ENCODE peak calls at places on chromosomes 5 and 9, in eight cellular contexts. One of them, this sample, is unnamed.

GRCh38 chr9:109870365-109870764 is 90.4 kb downstream of the PALM2AKAP2 start:
- DNase-seq in PC-3: no peak
- DNase-seq in MM.1S: no peak
- DNase-seq in spleen: no peak
- DNase-seq in bronchial epithelial cell: no peak
- DNase-seq in psoas muscle: no peak
- DNase-seq in lower leg skin: no peak
- DNase-seq in PC-9: no peak
- DNase-seq in this sample: no peak

GRCh38 chr9:22214497-22215031 is 205.5 kb upstream of the CDKN2B start:
- DNase-seq in PC-3: peak
- DNase-seq in MM.1S: no peak
- DNase-seq in spleen: no peak
- DNase-seq in bronchial epithelial cell: peak
- DNase-seq in psoas muscle: no peak
- DNase-seq in lower leg skin: no peak
- DNase-seq in PC-9: no peak
- DNase-seq in this sample: no peak

GRCh38 chr9:33350310-33350709 is 52.1 kb downstream of the AQP7 start:
- DNase-seq in PC-3: peak
- DNase-seq in MM.1S: no peak
- DNase-seq in spleen: no peak
- DNase-seq in bronchial epithelial cell: peak
- DNase-seq in psoas muscle: no peak
- DNase-seq in lower leg skin: no peak
- DNase-seq in PC-9: peak
- DNase-seq in this sample: no peak

GRCh38 chr5:113213551-113213971 is 221.2 kb downstream of the TSSK1B start:
- DNase-seq in PC-3: no peak
- DNase-seq in MM.1S: peak
- DNase-seq in spleen: no peak
- DNase-seq in bronchial epithelial cell: no peak
- DNase-seq in psoas muscle: no peak
- DNase-seq in lower leg skin: no peak
- DNase-seq in PC-9: no peak
- DNase-seq in this sample: no peak

GRCh38 chr5:107796797-107797196 is 126.1 kb upstream of the EFNA5 start:
- DNase-seq in PC-3: peak
- DNase-seq in MM.1S: no peak
- DNase-seq in spleen: no peak
- DNase-seq in bronchial epithelial cell: no peak
- DNase-seq in psoas muscle: no peak
- DNase-seq in lower leg skin: no peak
- DNase-seq in PC-9: no peak
- DNase-seq in this sample: no peak

GRCh38 chr5:151691706-151692105 is 5.0 kb upstream of the SPARC start:
- DNase-seq in PC-3: no peak
- DNase-seq in MM.1S: no peak
- DNase-seq in spleen: no peak
- DNase-seq in bronchial epithelial cell: no peak
- DNase-seq in psoas muscle: no peak
- DNase-seq in lower leg skin: no peak
- DNase-seq in PC-9: no peak
- DNase-seq in this sample: no peak

GRCh38 chr5:119930490-119930889 is 301.1 kb downstream of the FAM170A start:
- DNase-seq in PC-3: no peak
- DNase-seq in MM.1S: no peak
- DNase-seq in spleen: no peak
- DNase-seq in bronchial epithelial cell: no peak
- DNase-seq in psoas muscle: no peak
- DNase-seq in lower leg skin: no peak
- DNase-seq in PC-9: no peak
- DNase-seq in this sample: no peak

GRCh38 chr5:176737001-176737745 is 73.2 kb upstream of the UNC5A start:
- DNase-seq in PC-3: no peak
- DNase-seq in MM.1S: no peak
- DNase-seq in spleen: peak
- DNase-seq in bronchial epithelial cell: no peak
- DNase-seq in psoas muscle: no peak
- DNase-seq in lower leg skin: no peak
- DNase-seq in PC-9: no peak
- DNase-seq in this sample: no peak

GRCh38 chr5:65076251-65076869 is 307.6 kb downstream of the CWC27 start:
- DNase-seq in PC-3: peak
- DNase-seq in MM.1S: peak
- DNase-seq in spleen: no peak
- DNase-seq in bronchial epithelial cell: peak
- DNase-seq in psoas muscle: no peak
- DNase-seq in lower leg skin: peak
- DNase-seq in PC-9: peak
- DNase-seq in this sample: peak

GRCh38 chr9:34510506-34511159 is 12.2 kb downstream of the ENHO start:
- DNase-seq in PC-3: no peak
- DNase-seq in MM.1S: no peak
- DNase-seq in spleen: no peak
- DNase-seq in bronchial epithelial cell: no peak
- DNase-seq in psoas muscle: no peak
- DNase-seq in lower leg skin: no peak
- DNase-seq in PC-9: no peak
- DNase-seq in this sample: no peak

GRCh38 chr9:34176089-34176488 is 2.8 kb upstream of the UBAP1 start:
- DNase-seq in PC-3: peak
- DNase-seq in MM.1S: no peak
- DNase-seq in spleen: no peak
- DNase-seq in bronchial epithelial cell: peak
- DNase-seq in psoas muscle: no peak
- DNase-seq in lower leg skin: no peak
- DNase-seq in PC-9: peak
- DNase-seq in this sample: no peak

GRCh38 chr5:36458746-36459145 is 147.7 kb upstream of the SLC1A3 start:
- DNase-seq in PC-3: no peak
- DNase-seq in MM.1S: no peak
- DNase-seq in spleen: no peak
- DNase-seq in bronchial epithelial cell: no peak
- DNase-seq in psoas muscle: no peak
- DNase-seq in lower leg skin: no peak
- DNase-seq in PC-9: no peak
- DNase-seq in this sample: no peak

GRCh38 chr5:112316731-112317130 is 102.3 kb downstream of the EPB41L4A start:
- DNase-seq in PC-3: no peak
- DNase-seq in MM.1S: no peak
- DNase-seq in spleen: no peak
- DNase-seq in bronchial epithelial cell: no peak
- DNase-seq in psoas muscle: no peak
- DNase-seq in lower leg skin: no peak
- DNase-seq in PC-9: no peak
- DNase-seq in this sample: no peak

GRCh38 chr9:81627481-81627880 is 61.9 kb downstream of the TLE1 start:
- DNase-seq in PC-3: no peak
- DNase-seq in MM.1S: no peak
- DNase-seq in spleen: no peak
- DNase-seq in bronchial epithelial cell: peak
- DNase-seq in psoas muscle: no peak
- DNase-seq in lower leg skin: no peak
- DNase-seq in PC-9: no peak
- DNase-seq in this sample: no peak

GRCh38 chr5:151820903-151821302 is 49.1 kb downstream of the G3BP1 start:
- DNase-seq in PC-3: no peak
- DNase-seq in MM.1S: no peak
- DNase-seq in spleen: no peak
- DNase-seq in bronchial epithelial cell: no peak
- DNase-seq in psoas muscle: no peak
- DNase-seq in lower leg skin: no peak
- DNase-seq in PC-9: no peak
- DNase-seq in this sample: no peak

GRCh38 chr9:125915606-125916005 is 168.4 kb downstream of the PBX3 start:
- DNase-seq in PC-3: no peak
- DNase-seq in MM.1S: no peak
- DNase-seq in spleen: peak
- DNase-seq in bronchial epithelial cell: no peak
- DNase-seq in psoas muscle: no peak
- DNase-seq in lower leg skin: no peak
- DNase-seq in PC-9: no peak
- DNase-seq in this sample: no peak

GRCh38 chr9:8292657-8293056 is 493.1 kb upstream of the DMAC1 start:
- DNase-seq in PC-3: no peak
- DNase-seq in MM.1S: no peak
- DNase-seq in spleen: no peak
- DNase-seq in bronchial epithelial cell: no peak
- DNase-seq in psoas muscle: no peak
- DNase-seq in lower leg skin: no peak
- DNase-seq in PC-9: no peak
- DNase-seq in this sample: no peak

DNA sequence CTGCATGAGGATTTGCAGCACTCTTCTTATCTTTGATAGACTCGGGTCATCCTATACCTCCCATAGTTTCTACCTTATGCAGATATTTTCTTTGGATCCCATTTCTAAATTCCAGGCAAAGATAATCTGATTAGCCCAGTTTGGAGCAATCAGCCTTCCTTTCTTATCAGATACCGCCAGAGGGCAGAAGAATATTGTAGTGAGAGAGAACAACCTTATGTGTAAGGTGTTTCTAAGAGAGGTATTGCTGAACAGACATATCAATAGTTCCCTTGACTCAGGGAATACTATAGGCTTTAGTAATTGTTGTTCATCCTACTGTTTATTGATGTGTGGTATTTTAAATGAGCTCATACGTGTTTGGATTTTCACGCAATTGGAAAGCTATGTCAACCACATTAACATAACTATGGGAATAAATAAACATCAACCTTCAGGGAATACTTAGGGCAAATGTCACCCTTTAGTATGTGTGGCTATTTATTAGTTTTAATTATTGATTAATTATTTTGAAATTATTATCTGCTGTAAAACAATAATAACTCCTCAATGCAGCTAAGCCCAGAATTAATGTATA is 1435.2 kb upstream of the CDH9 start:
- DNase-seq in PC-3: peak
- DNase-seq in MM.1S: peak
- DNase-seq in spleen: no peak
- DNase-seq in bronchial epithelial cell: peak
- DNase-seq in psoas muscle: no peak
- DNase-seq in lower leg skin: no peak
- DNase-seq in PC-9: no peak
- DNase-seq in this sample: no peak
- TF ChIP-seq CTCF in PC-3: peak
- TF ChIP-seq CTCF in MM.1S: peak
- TF ChIP-seq CTCF in spleen: no peak
- TF ChIP-seq CTCF in bronchial epithelial cell: no peak
- TF ChIP-seq CTCF in psoas muscle: no peak
- TF ChIP-seq CTCF in lower leg skin: no peak
- TF ChIP-seq CTCF in PC-9: peak
- TF ChIP-seq CTCF in this sample: no peak

GRCh38 chr5:37554938-37555337 is 175.8 kb downstream of the WDR70 start:
- DNase-seq in PC-3: peak
- DNase-seq in MM.1S: peak
- DNase-seq in spleen: no peak
- DNase-seq in bronchial epithelial cell: peak
- DNase-seq in psoas muscle: no peak
- DNase-seq in lower leg skin: no peak
- DNase-seq in PC-9: no peak
- DNase-seq in this sample: peak
- TF ChIP-seq CTCF in PC-3: peak
- TF ChIP-seq CTCF in MM.1S: peak
- TF ChIP-seq CTCF in spleen: no peak
- TF ChIP-seq CTCF in bronchial epithelial cell: peak
- TF ChIP-seq CTCF in psoas muscle: no peak
- TF ChIP-seq CTCF in lower leg skin: no peak
- TF ChIP-seq CTCF in PC-9: peak
- TF ChIP-seq CTCF in this sample: peak

GRCh38 chr5:139462582-139463276 is at the start of gene ECSCR:
- DNase-seq in PC-3: no peak
- DNase-seq in MM.1S: no peak
- DNase-seq in spleen: peak
- DNase-seq in bronchial epithelial cell: no peak
- DNase-seq in psoas muscle: no peak
- DNase-seq in lower leg skin: no peak
- DNase-seq in PC-9: no peak
- DNase-seq in this sample: no peak

GRCh38 chr5:139461176-139461575 is 1.4 kb downstream of the ECSCR start:
- DNase-seq in PC-3: no peak
- DNase-seq in MM.1S: no peak
- DNase-seq in spleen: no peak
- DNase-seq in bronchial epithelial cell: no peak
- DNase-seq in psoas muscle: no peak
- DNase-seq in lower leg skin: no peak
- DNase-seq in PC-9: no peak
- DNase-seq in this sample: no peak

GRCh38 chr5:139460457-139460856 is 2.1 kb downstream of the ECSCR start:
- DNase-seq in PC-3: no peak
- DNase-seq in MM.1S: no peak
- DNase-seq in spleen: no peak
- DNase-seq in bronchial epithelial cell: no peak
- DNase-seq in psoas muscle: no peak
- DNase-seq in lower leg skin: no peak
- DNase-seq in PC-9: no peak
- DNase-seq in this sample: no peak

GRCh38 chr5:139459451-139459934 is 3.0 kb downstream of the ECSCR start:
- DNase-seq in PC-3: no peak
- DNase-seq in MM.1S: no peak
- DNase-seq in spleen: peak
- DNase-seq in bronchial epithelial cell: peak
- DNase-seq in psoas muscle: no peak
- DNase-seq in lower leg skin: no peak
- DNase-seq in PC-9: no peak
- DNase-seq in this sample: peak

GRCh38 chr5:139461698-139462097 is 845 bp downstream of the ECSCR start:
- DNase-seq in PC-3: peak
- DNase-seq in MM.1S: no peak
- DNase-seq in spleen: no peak
- DNase-seq in bronchial epithelial cell: peak
- DNase-seq in psoas muscle: no peak
- DNase-seq in lower leg skin: no peak
- DNase-seq in PC-9: no peak
- DNase-seq in this sample: no peak
- TF ChIP-seq CTCF in PC-3: no peak
- TF ChIP-seq CTCF in MM.1S: no peak
- TF ChIP-seq CTCF in spleen: no peak
- TF ChIP-seq CTCF in bronchial epithelial cell: no peak
- TF ChIP-seq CTCF in psoas muscle: no peak
- TF ChIP-seq CTCF in lower leg skin: no peak
- TF ChIP-seq CTCF in PC-9: no peak
- TF ChIP-seq CTCF in this sample: no peak

GRCh38 chr5:170863646-170864045 is 1.8 kb downstream of the RANBP17 start:
- DNase-seq in PC-3: no peak
- DNase-seq in MM.1S: no peak
- DNase-seq in spleen: no peak
- DNase-seq in bronchial epithelial cell: peak
- DNase-seq in psoas muscle: no peak
- DNase-seq in lower leg skin: no peak
- DNase-seq in PC-9: no peak
- DNase-seq in this sample: no peak

GRCh38 chr5:170861855-170862766 is at the start of gene RANBP17:
- DNase-seq in PC-3: peak
- DNase-seq in MM.1S: no peak
- DNase-seq in spleen: peak
- DNase-seq in bronchial epithelial cell: peak
- DNase-seq in psoas muscle: peak
- DNase-seq in lower leg skin: no peak
- DNase-seq in PC-9: peak
- DNase-seq in this sample: peak

GRCh38 chr5:170865622-170866021 is 3.8 kb downstream of the RANBP17 start:
- DNase-seq in PC-3: no peak
- DNase-seq in MM.1S: peak
- DNase-seq in spleen: no peak
- DNase-seq in bronchial epithelial cell: no peak
- DNase-seq in psoas muscle: no peak
- DNase-seq in lower leg skin: no peak
- DNase-seq in PC-9: no peak
- DNase-seq in this sample: peak

GRCh38 chr5:170867825-170868224 is 6.0 kb downstream of the RANBP17 start:
- DNase-seq in PC-3: no peak
- DNase-seq in MM.1S: no peak
- DNase-seq in spleen: no peak
- DNase-seq in bronchial epithelial cell: no peak
- DNase-seq in psoas muscle: no peak
- DNase-seq in lower leg skin: no peak
- DNase-seq in PC-9: no peak
- DNase-seq in this sample: no peak
- TF ChIP-seq CTCF in PC-3: no peak
- TF ChIP-seq CTCF in MM.1S: no peak
- TF ChIP-seq CTCF in spleen: no peak
- TF ChIP-seq CTCF in bronchial epithelial cell: no peak
- TF ChIP-seq CTCF in psoas muscle: no peak
- TF ChIP-seq CTCF in lower leg skin: no peak
- TF ChIP-seq CTCF in PC-9: no peak
- TF ChIP-seq CTCF in this sample: no peak

This sample was measured in GM20000.